ENCODE peak calls at places on chromosomes 2 and 18, in nine cellular contexts. Z is AG04450, A is epithelial cell of esophagus, D is BJ, L is neural progenitor cell, J is hepatocyte, S is GM12864, R is RWPE1, Y is cardiac fibroblast. O is an unnamed sample.

GRCh38 chr2:191411472-191411871 is 166.3 kb downstream of the MYO1B start:
- DNase-seq in R (no peak), Y (no peak), D (no peak), S (no peak), Z (no peak), J (no peak), A (no peak), L (no peak), O (no peak)

GRCh38 chr2:46825958-46826897 is 89.4 kb downstream of the MCFD2 start:
- DNase-seq in D (peak), Z (no peak), S (no peak), R (no peak), J (no peak), L (no peak), A (no peak), Y (peak), O (no peak)

GRCh38 chr2:174965992-174966789 is 39.0 kb downstream of the CHN1 start:
- DNase-seq in S (no peak), D (no peak), Y (peak), Z (no peak), J (no peak), R (no peak), L (peak), A (no peak), O (no peak)

GRCh38 chr2:235611337-235611736 is 117.5 kb downstream of the AGAP1 start:
- DNase-seq in J (no peak), S (no peak), L (no peak), A (no peak), D (no peak), Y (no peak), Z (no peak), R (no peak), O (no peak)

GRCh38 chr2:211611061-211611518 is 927.5 kb downstream of the ERBB4 start:
- DNase-seq in R (no peak), A (no peak), D (no peak), S (no peak), J (no peak), Y (no peak), Z (no peak), L (no peak), O (peak)

GRCh38 chr2:26735096-26735495 is 29.0 kb upstream of the SLC35F6 start:
- DNase-seq in J (peak), Z (peak), S (no peak), Y (peak), D (peak), R (no peak), L (no peak), A (peak), O (no peak)

GRCh38 chr2:105405291-105405690 is 6.4 kb upstream of the FHL2 start:
- DNase-seq in S (no peak), L (no peak), Y (peak), Z (no peak), R (no peak), A (no peak), J (no peak), D (no peak), O (no peak)

GRCh38 chr2:209473930-209474419 is 50.1 kb downstream of the MAP2 start:
- DNase-seq in J (peak), A (peak), R (peak), Z (peak), S (no peak), L (no peak), D (peak), Y (peak), O (no peak)

GRCh38 chr2:201267278-201268030 is 7.1 kb downstream of the CASP8 start:
- DNase-seq in J (no peak), D (no peak), S (no peak), L (no peak), R (no peak), A (no peak), Y (no peak), Z (no peak), O (peak)

GRCh38 chr2:72920317-72921087 is 3.2 kb downstream of the EMX1 start:
- DNase-seq in Y (peak), Z (no peak), L (peak), D (no peak), A (no peak), R (no peak), S (no peak), J (peak), O (peak)

GRCh38 chr2:60745761-60746160 is 10.3 kb upstream of the PAPOLG start:
- DNase-seq in S (no peak), L (no peak), Z (no peak), R (no peak), Y (no peak), J (no peak), D (no peak), A (no peak), O (peak)

GRCh38 chr2:233082222-233082933 is 22.2 kb downstream of the INPP5D start:
- DNase-seq in A (no peak), L (no peak), R (no peak), Z (no peak), J (no peak), S (peak), Y (no peak), D (no peak), O (peak)

GRCh38 chr2:142867161-142867560 is 10.3 kb upstream of the KYNU start:
- DNase-seq in D (no peak), J (no peak), Z (no peak), L (no peak), A (peak), S (no peak), R (peak), Y (no peak), O (no peak)

GRCh38 chr2:39068757-39069515 is 51.9 kb downstream of the SOS1 start:
- DNase-seq in S (no peak), Y (peak), J (no peak), L (peak), R (peak), Z (no peak), D (no peak), A (peak), O (peak)

GRCh38 chr2:135182601-135183000 is 130.5 kb downstream of the RAB3GAP1 start:
- DNase-seq in J (no peak), S (no peak), R (no peak), Z (no peak), A (no peak), L (no peak), Y (no peak), D (no peak), O (no peak)

GRCh38 chr2:176445831-176446433 is 176.7 kb downstream of the MTX2 start:
- DNase-seq in Y (peak), L (no peak), Z (peak), R (no peak), D (peak), S (no peak), A (peak), J (no peak), O (no peak)

GRCh38 chr2:106983305-106983704 is 97.3 kb upstream of the ST6GAL2 start:
- DNase-seq in A (no peak), J (no peak), Z (no peak), L (no peak), S (no peak), R (no peak), D (no peak), Y (peak), O (no peak)

GRCh38 chr18:21293479-21293878 is 51.4 kb downstream of the GREB1L start:
- DNase-seq in Y (no peak), Z (no peak), R (no peak), A (no peak), S (no peak), L (no peak), J (no peak), D (no peak), O (no peak)

GRCh38 chr2:111251711-111252110 is 131.0 kb downstream of the BCL2L11 start:
- DNase-seq in J (no peak), S (no peak), D (no peak), A (no peak), Z (no peak), Y (no peak), R (no peak), L (no peak), O (no peak)

GRCh38 chr2:128820427-128820826 is 501.8 kb upstream of the HS6ST1 start:
- DNase-seq in S (no peak), L (no peak), D (no peak), Y (no peak), A (no peak), Z (no peak), R (no peak), J (no peak), O (no peak)

GRCh38 chr2:148568597-148568996 is 76.0 kb upstream of the EPC2 start:
- DNase-seq in R (no peak), A (no peak), L (no peak), J (no peak), S (no peak), Y (no peak), D (no peak), Z (no peak), O (peak)

GRCh38 chr2:179701524-179702110 is 159.8 kb downstream of the ZNF385B start:
- DNase-seq in Y (peak), S (no peak), A (peak), D (no peak), J (peak), L (no peak), R (no peak), Z (no peak), O (no peak)

GRCh38 chr2:23445450-23445868 is 60.5 kb downstream of the KLHL29 start:
- DNase-seq in S (no peak), J (no peak), L (no peak), R (peak), Z (no peak), Y (peak), A (peak), D (no peak), O (no peak)

GRCh38 chr2:233481368-233482142 is 85.0 kb downstream of the USP40 start:
- DNase-seq in Y (no peak), J (no peak), S (no peak), R (peak), L (no peak), A (peak), Z (no peak), D (no peak), O (no peak)

GRCh38 chr2:42261531-42262195 is 92.5 kb downstream of the EML4 start:
- DNase-seq in L (no peak), R (no peak), J (no peak), D (no peak), Y (no peak), S (no peak), A (no peak), Z (no peak), O (no peak)

GRCh38 chr2:9618410-9618809 is 12.4 kb downstream of the YWHAQ start:
- DNase-seq in J (no peak), L (no peak), S (no peak), R (no peak), Z (no peak), D (no peak), A (no peak), Y (no peak), O (peak)

GRCh38 chr18:31072175-31072574 is 29.6 kb upstream of the DSC3 start:
- DNase-seq in Y (no peak), A (no peak), L (no peak), R (no peak), S (no peak), J (no peak), Z (no peak), D (no peak), O (no peak)

GRCh38 chr2:10413488-10413887 is 34.6 kb downstream of the ODC1 start:
- DNase-seq in Z (no peak), D (no peak), J (no peak), Y (no peak), A (no peak), R (no peak), S (no peak), L (no peak), O (no peak)

GRCh38 chr2:119028327-119029174 is 86.6 kb downstream of the MARCO start:
- DNase-seq in A (peak), J (peak), Z (peak), S (no peak), D (no peak), R (peak), Y (peak), L (peak), O (peak)

GRCh38 chr18:73366713-73367112 is 498.9 kb upstream of the NETO1 start:
- DNase-seq in Z (peak), L (no peak), A (no peak), D (no peak), Y (peak), J (no peak), S (no peak), R (no peak), O (no peak)

GRCh38 chr2:239660390-239661228 is 259.8 kb upstream of the HDAC4 start:
- DNase-seq in Z (no peak), D (no peak), J (no peak), S (no peak), A (peak), Y (no peak), L (no peak), R (peak), O (no peak)

GRCh38 chr2:181070834-181071200 is 90.4 kb downstream of the UBE2E3 start:
- DNase-seq in Y (no peak), R (no peak), A (no peak), L (no peak), D (no peak), S (no peak), Z (no peak), J (no peak), O (no peak)

GRCh38 chr2:120175000-120175581 is 48.1 kb downstream of the TMEM185B start:
- DNase-seq in S (peak), R (peak), D (peak), Y (peak), A (peak), Z (peak), L (peak), J (peak), O (no peak)

GRCh38 chr2:29479566-29479965 is 364.4 kb downstream of the CLIP4 start:
- DNase-seq in Y (no peak), A (no peak), Z (no peak), J (no peak), R (no peak), L (no peak), D (no peak), S (no peak), O (no peak)
- TF ChIP-seq CTCF in Y (no peak), A (no peak), Z (no peak), J (no peak), R (no peak), L (no peak), D (no peak), S (no peak), O (no peak)

GRCh38 chr2:204888222-204888621 is 342.9 kb downstream of the PARD3B start:
- DNase-seq in D (peak), R (no peak), Y (no peak), Z (no peak), J (no peak), A (no peak), L (no peak), S (no peak), O (no peak)
- TF ChIP-seq CTCF in D (no peak), R (no peak), Y (no peak), Z (no peak), J (no peak), A (no peak), L (no peak), S (no peak), O (no peak)

GRCh38 chr2:222686086-222686750 is 14.8 kb downstream of the MOGAT1 start:
- DNase-seq in Y (no peak), D (no peak), A (no peak), J (no peak), L (no peak), R (no peak), Z (no peak), S (no peak), O (no peak)
- TF ChIP-seq CTCF in Y (no peak), D (no peak), A (no peak), J (no peak), L (no peak), R (no peak), Z (no peak), S (no peak), O (no peak)

GRCh38 chr18:44977856-44978255 is 297.2 kb downstream of the SETBP1 start:
- DNase-seq in D (no peak), Y (no peak), J (no peak), Z (no peak), R (no peak), A (no peak), L (no peak), S (no peak), O (no peak)

GRCh38 chr18:44974174-44974573 is 293.5 kb downstream of the SETBP1 start:
- DNase-seq in L (no peak), A (no peak), D (no peak), R (no peak), Z (no peak), S (no peak), Y (no peak), J (no peak), O (no peak)

GRCh38 chr18:44969214-44969842 is 288.6 kb downstream of the SETBP1 start:
- DNase-seq in L (no peak), Z (no peak), Y (no peak), A (no peak), D (no peak), R (no peak), S (no peak), J (no peak), O (no peak)

GRCh38 chr18:44968336-44968735 is 287.6 kb downstream of the SETBP1 start:
- DNase-seq in R (no peak), Z (no peak), D (no peak), S (no peak), L (peak), J (no peak), A (no peak), Y (no peak), O (no peak)

DNA sequence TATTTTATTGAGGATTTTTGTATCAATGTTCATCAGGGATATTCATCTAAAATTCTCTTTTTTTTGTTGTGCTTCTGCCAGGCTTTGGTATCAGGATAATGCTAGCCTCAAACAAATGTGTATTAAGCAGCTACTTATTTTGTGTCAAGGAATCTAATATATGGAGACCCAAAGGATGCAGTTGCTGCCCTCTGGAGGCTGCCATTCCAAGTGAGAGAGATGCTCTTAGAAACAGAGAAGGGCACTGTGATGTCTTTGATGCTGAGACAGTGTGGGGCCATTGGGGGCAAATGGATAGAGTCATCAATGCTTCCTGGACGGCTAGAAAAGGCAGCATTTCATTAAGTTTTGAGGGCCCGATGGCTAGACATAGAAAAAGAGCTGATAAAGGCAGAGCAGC is 292.6 kb downstream of the SETBP1 start:
- DNase-seq in Y (peak), A (no peak), L (peak), Z (no peak), R (no peak), J (no peak), S (no peak), D (no peak), O (peak)
- TF ChIP-seq CTCF in Y (no peak), A (peak), L (peak), Z (peak), R (no peak), J (peak), S (peak), D (peak), O (no peak)

DNA sequence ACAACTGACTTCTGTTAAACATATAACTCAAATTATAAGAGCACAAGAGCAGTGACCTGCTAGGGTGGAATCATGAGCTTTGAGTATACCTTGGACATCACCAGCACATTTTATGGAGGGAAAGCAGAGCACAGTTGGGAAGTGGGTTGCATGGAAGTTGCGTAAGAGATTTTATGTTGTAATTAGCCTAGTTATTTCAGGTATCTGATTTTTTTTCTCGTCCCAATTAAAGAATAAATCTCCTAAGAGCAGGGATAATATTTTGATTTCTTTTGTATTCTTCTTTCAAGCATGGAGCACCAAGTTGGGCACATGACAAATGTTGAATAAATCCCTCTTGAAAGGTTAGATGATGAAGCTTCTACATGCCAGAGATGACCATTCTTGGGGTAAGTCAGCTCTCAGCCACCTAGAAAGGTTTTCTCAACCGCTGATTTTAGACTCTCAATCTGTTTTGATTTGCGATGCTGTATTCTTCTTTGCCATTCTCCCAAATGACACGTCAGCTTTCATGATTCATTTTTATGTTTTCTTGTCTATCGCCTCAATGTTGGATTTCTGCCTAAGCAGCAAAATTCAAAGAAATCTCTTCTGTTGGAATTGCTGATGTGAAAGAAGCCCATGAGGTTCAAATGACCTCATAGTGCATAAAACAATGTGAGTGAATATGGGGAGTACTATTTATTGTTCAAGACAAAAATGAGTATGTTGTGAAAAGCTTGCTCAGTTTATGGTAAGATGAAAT is 15.3 kb upstream of the FN1 start:
- DNase-seq in S (no peak), A (no peak), J (no peak), Y (peak), D (no peak), L (no peak), R (no peak), Z (no peak), O (no peak)
- TF ChIP-seq CTCF in S (no peak), A (no peak), J (no peak), Y (no peak), D (no peak), L (no peak), R (no peak), Z (no peak), O (no peak)

GRCh38 chr2:167964650-167965404 is 282.6 kb downstream of the STK39 start:
- DNase-seq in Z (no peak), S (no peak), D (no peak), J (no peak), Y (peak), A (no peak), L (peak), R (no peak), O (no peak)
- TF ChIP-seq CTCF in Z (peak), S (no peak), D (peak), J (peak), Y (peak), A (peak), L (peak), R (no peak), O (no peak)

O was measured in activated CD8-positive, alpha-beta T cell treated with anti-CD3 and anti-CD28 coated beads for 36 hours.